ENCODE peak calls at places on chromosomes 3 and 15, in ten cellular contexts. U is osteocyte, O is AG04449, P is tibial artery, M is prostate gland, W is HCEC 1CT, H is NCI-H345, N is skeletal muscle cell, C is astrocyte of the spinal cord, A is anterior cingulate cortex. E is an unnamed sample.

GRCh38 chr15:98177950-98178848 is 217.7 kb downstream of the ARRDC4 start:
- DNase-seq in A (peak; percentile 13), N (peak; percentile 25), M (peak; percentile 28), W (peak; percentile 13), U (no peak), P (no peak), H (peak; percentile 47), C (peak; percentile 38), O (peak; percentile 33), E (peak; percentile 21)

GRCh38 chr3:42803800-42804112 is 534 bp downstream of the HIGD1A start:
- DNase-seq in W (peak; percentile 31), P (no peak), U (no peak), A (no peak), O (no peak), C (peak; percentile 42), H (no peak), M (no peak), N (no peak), E (no peak)

GRCh38 chr3:48088056-48088748 is 72.0 kb upstream of the MAP4 start:
- DNase-seq in M (peak; percentile 3), W (no peak), O (no peak), P (peak; percentile 31), U (no peak), H (no peak), N (no peak), A (peak; percentile 43), C (peak; percentile 48), E (no peak)

GRCh38 chr15:77528290-77528967 is 104.3 kb downstream of the LINGO1 start:
- DNase-seq in W (no peak), A (no peak), U (no peak), N (no peak), O (no peak), H (no peak), C (no peak), M (no peak), P (no peak), E (no peak)

GRCh38 chr3:127096256-127097008 is 96.5 kb upstream of the PRR23E start:
- DNase-seq in H (no peak), A (no peak), O (no peak), P (no peak), W (no peak), N (no peak), C (no peak), M (no peak), U (no peak), E (no peak)

GRCh38 chr15:72722071-72722696 is 36.2 kb downstream of the BBS4 start:
- DNase-seq in C (peak; percentile 79), H (peak; percentile 10), W (peak; percentile 55), O (peak; percentile 29), U (no peak), M (peak; percentile 67), N (peak; percentile 28), P (peak; percentile 54), A (peak; percentile 0), E (no peak)

GRCh38 chr3:115245437-115245836 is 98.3 kb upstream of the ZBTB20 start:
- DNase-seq in P (peak; percentile 22), C (peak; percentile 92), H (no peak), U (no peak), O (peak; percentile 80), N (peak; percentile 91), A (no peak), M (no peak), W (peak; percentile 92), E (peak; percentile 77)

GRCh38 chr15:66294157-66294931 is 976 bp downstream of the DIS3L start:
- DNase-seq in H (peak; percentile 13), N (peak; percentile 17), C (peak; percentile 54), P (peak; percentile 29), U (no peak), A (peak; percentile 60), M (no peak), W (peak; percentile 81), O (peak; percentile 50), E (peak; percentile 70)

GRCh38 chr15:59437777-59438574 is at the start of gene FAM81A:
- DNase-seq in P (peak; percentile 70), W (peak; percentile 73), N (peak; percentile 12), H (peak; percentile 86), C (peak; percentile 56), A (peak; percentile 79), O (no peak), U (peak; percentile 88), M (peak; percentile 73), E (no peak)

GRCh38 chr3:10601131-10601856 is 95.9 kb upstream of the ATP2B2 start:
- DNase-seq in O (no peak), W (no peak), M (no peak), N (no peak), P (no peak), A (peak; percentile 58), C (peak; percentile 79), U (no peak), H (no peak), E (no peak)

GRCh38 chr3:14016900-14017475 is 107.7 kb downstream of the CHCHD4 start:
- DNase-seq in M (no peak), A (no peak), O (no peak), N (no peak), P (no peak), U (no peak), H (peak; percentile 62), C (no peak), W (no peak), E (no peak)

GRCh38 chr15:68316061-68316804 is 38.7 kb downstream of the FEM1B start:
- DNase-seq in M (no peak), A (no peak), U (peak; percentile 84), W (no peak), N (no peak), C (peak; percentile 51), O (no peak), H (no peak), P (peak; percentile 19), E (no peak)

GRCh38 chr3:135576786-135577185 is 388.7 kb upstream of the PPP2R3A start:
- DNase-seq in N (no peak), W (no peak), P (no peak), A (no peak), H (peak; percentile 35), C (no peak), U (no peak), M (no peak), O (no peak), E (no peak)

GRCh38 chr3:87788516-87788915 is 270.3 kb downstream of the CGGBP1 start:
- DNase-seq in P (no peak), A (no peak), H (no peak), O (no peak), U (no peak), C (no peak), W (no peak), M (no peak), N (no peak), E (no peak)

GRCh38 chr3:182920515-182921084 is 59.7 kb downstream of the DCUN1D1 start:
- DNase-seq in W (no peak), O (no peak), H (no peak), U (no peak), C (no peak), P (no peak), M (no peak), A (no peak), N (no peak), E (no peak)

GRCh38 chr3:177419904-177420601 is 222.8 kb upstream of the TBL1XR1 start:
- DNase-seq in H (no peak), U (no peak), P (no peak), M (peak; percentile 32), A (no peak), W (no peak), O (no peak), N (no peak), C (no peak), E (no peak)

GRCh38 chr3:49134471-49135265 is 1.8 kb upstream of the LAMB2 start:
- DNase-seq in M (no peak), H (no peak), N (no peak), O (no peak), P (no peak), C (no peak), A (no peak), W (no peak), U (no peak), E (no peak)

GRCh38 chr3:11080492-11080891 is 73.8 kb upstream of the HRH1 start:
- DNase-seq in N (no peak), P (no peak), M (no peak), A (no peak), C (no peak), O (no peak), W (no peak), U (peak; percentile 76), H (no peak), E (no peak)

GRCh38 chr3:170225166-170225565 is 2.9 kb downstream of the PRKCI start:
- DNase-seq in O (no peak), N (no peak), A (no peak), H (no peak), C (no peak), W (no peak), P (no peak), U (no peak), M (no peak), E (no peak)

GRCh38 chr3:188151438-188151837 is 2.5 kb upstream of the LPP start:
- DNase-seq in P (no peak), O (no peak), A (no peak), N (no peak), C (no peak), M (no peak), W (peak; percentile 30), H (no peak), U (no peak), E (no peak)

GRCh38 chr3:39147711-39148115 is 5.7 kb downstream of the CSRNP1 start:
- DNase-seq in H (no peak), N (no peak), M (no peak), C (peak; percentile 67), O (no peak), P (no peak), W (peak; percentile 54), U (no peak), A (peak; percentile 47), E (no peak)

GRCh38 chr15:60093273-60094067 is 89.4 kb downstream of the FOXB1 start:
- DNase-seq in O (no peak), A (no peak), U (no peak), P (no peak), C (no peak), M (no peak), N (no peak), W (no peak), H (no peak), E (no peak)

GRCh38 chr15:78761020-78761419 is 50.2 kb downstream of the ADAMTS7 start:
- DNase-seq in O (no peak), N (no peak), C (no peak), U (no peak), P (peak; percentile 18), W (no peak), A (no peak), H (no peak), M (no peak), E (no peak)

GRCh38 chr3:56365905-56366640 is 102.2 kb downstream of the ERC2 start:
- DNase-seq in A (peak; percentile 41), O (no peak), W (no peak), H (no peak), P (no peak), U (no peak), M (no peak), N (no peak), C (no peak), E (no peak)

GRCh38 chr3:124834723-124835718 is 52.1 kb downstream of the ITGB5 start:
- DNase-seq in N (peak; percentile 87), P (peak; percentile 44), M (peak; percentile 77), U (no peak), O (peak; percentile 63), W (peak; percentile 62), C (peak; percentile 93), H (peak; percentile 86), A (no peak), E (no peak)

GRCh38 chr3:87203807-87204206 is 23.3 kb upstream of the CHMP2B start:
- DNase-seq in P (no peak), U (no peak), N (no peak), O (no peak), W (no peak), M (no peak), C (no peak), A (no peak), H (no peak), E (no peak)

GRCh38 chr3:129556890-129557736 is 14.1 kb downstream of the H1-8 start:
- DNase-seq in C (peak; percentile 39), U (no peak), N (no peak), W (no peak), A (no peak), H (no peak), M (no peak), P (peak; percentile 78), O (no peak), E (peak; percentile 74)

GRCh38 chr15:43901485-43901884 is 74.7 kb downstream of the WDR76 start:
- DNase-seq in O (no peak), A (no peak), U (no peak), P (no peak), C (no peak), H (no peak), M (no peak), N (no peak), W (no peak), E (no peak)

E was measured in GM04503.